ENCODE peak calls at places on chromosomes 1 and 21, in nine cellular contexts. S is HEK293T; V is H4; D is stimulated activated CD4-positive, alpha-beta T cell treated with anti-CD3 and anti-CD28 coated beads, Interleukin-1b, Interleukin-23, amount 100 ng/mL, for 48 hours; R is cardiac muscle cell; T is BE2C; K is dermis microvascular lymphatic vessel endothelial cell; H is iris pigment epithelial cell; B is GDM1. F is an unnamed sample.

GRCh38 chr1:53639251-53639721 is 99.7 kb downstream of the GLIS1 start:
- DNase-seq in H (no peak), V (no peak), D (no peak), K (peak), T (no peak), R (no peak), S (no peak), B (no peak), F (no peak)

GRCh38 chr1:62593825-62594394 is 3.4 kb upstream of the ANGPTL3 start:
- DNase-seq in B (no peak), T (no peak), K (no peak), H (peak), V (no peak), R (no peak), S (no peak), D (no peak), F (no peak)

GRCh38 chr1:228279011-228279721 is 71.3 kb downstream of the OBSCN start:
- DNase-seq in V (no peak), B (no peak), D (no peak), H (no peak), K (no peak), S (no peak), T (peak), R (no peak), F (peak)

GRCh38 chr1:244730153-244730933 is 77.4 kb downstream of the DESI2 start:
- DNase-seq in H (peak), D (peak), V (no peak), R (peak), S (no peak), T (no peak), B (no peak), K (peak), F (peak)

GRCh38 chr1:4034318-4034887 is 134.3 kb upstream of the C1orf174 start:
- DNase-seq in D (no peak), S (no peak), B (no peak), K (no peak), R (no peak), H (no peak), V (no peak), T (no peak), F (no peak)

GRCh38 chr1:170126691-170127090 is 19.1 kb upstream of the NTMT2 start:
- DNase-seq in D (no peak), H (peak), K (no peak), S (no peak), V (no peak), B (no peak), T (no peak), R (peak), F (peak)

GRCh38 chr1:43442756-43443155 is 11.0 kb downstream of the HYI start:
- DNase-seq in H (no peak), S (no peak), R (no peak), T (no peak), V (no peak), B (no peak), K (no peak), D (no peak), F (no peak)

GRCh38 chr21:18298228-18298627 is 53.6 kb downstream of the CHODL start:
- DNase-seq in S (no peak), B (no peak), T (no peak), V (no peak), K (no peak), H (no peak), D (no peak), R (no peak), F (no peak)

GRCh38 chr1:39098569-39099250 is 72.6 kb downstream of the NDUFS5 start:
- DNase-seq in S (peak), K (peak), T (peak), D (peak), B (peak), V (peak), R (peak), H (peak), F (peak)

F was measured in ecto neural progenitor cell.